ENCODE peak calls at places on chromosomes 5 and 9, in six cellular contexts. X, A, T, M, R and K are unnamed samples.

GRCh38 chr5:72523960-72524582 is 16.9 kb upstream of the ZNF366 start:
- DNase-seq in R (no peak), T (no peak), A (no peak), X (peak), M (no peak), K (no peak)

GRCh38 chr5:95432779-95433178 is 41.6 kb downstream of the FAM81B start:
- DNase-seq in A (no peak), R (no peak), X (no peak), M (no peak), T (no peak), K (no peak)

GRCh38 chr5:76402251-76402879 is 720 bp upstream of the IQGAP2 start:
- DNase-seq in X (peak), A (peak), T (peak), M (peak), R (peak), K (no peak)

GRCh38 chr9:118000581-118000980 is 296.4 kb downstream of the TLR4 start:
- DNase-seq in M (no peak), R (no peak), A (no peak), T (no peak), X (no peak), K (no peak)

GRCh38 chr5:73304381-73304780 is 131.4 kb downstream of the TMEM174 start:
- DNase-seq in R (no peak), A (no peak), M (no peak), X (no peak), T (no peak), K (no peak)

GRCh38 chr9:4614627-4615026 is 47.5 kb upstream of the PLPP6 start:
- DNase-seq in X (no peak), T (no peak), A (no peak), M (no peak), R (no peak), K (no peak)

GRCh38 chr9:88528356-88528755 is 6.6 kb upstream of the NXNL2 start:
- DNase-seq in T (no peak), R (no peak), X (no peak), A (no peak), M (no peak), K (no peak)

GRCh38 chr9:93630806-93631411 is 54.5 kb downstream of the PHF2 start:
- DNase-seq in R (no peak), T (no peak), X (no peak), A (no peak), M (no peak), K (peak)

GRCh38 chr5:13664377-13664776 is 280.1 kb downstream of the DNAH5 start:
- DNase-seq in M (no peak), X (peak), T (no peak), R (no peak), A (no peak), K (no peak)

GRCh38 chr9:112029921-112030444 is 133.4 kb downstream of the UGCG start:
- DNase-seq in R (no peak), A (no peak), M (no peak), X (peak), T (no peak), K (no peak)

GRCh38 chr5:105057893-105058292 is 1495.3 kb upstream of the NUDT12 start:
- DNase-seq in T (no peak), R (no peak), M (no peak), A (no peak), X (no peak), K (no peak)